ENCODE peak calls at places on chromosome 12, in seven cellular contexts. O is A549, B is stomach, E is IMR-90, W is right lobe of liver, C is transverse colon, M is testis. X is an unnamed sample. For H3K4me1, the result is how much of the 10 kb centered on the place peaks cover.

GRCh38 chr12:43988838-43989560 is 153.1 kb downstream of the TMEM117 start:
- DNase-seq in O (no peak), B (no peak), E (peak), W (no peak), C (no peak), M (no peak), X (no peak)

GRCh38 chr12:81644503-81644902 is 114.6 kb downstream of the PPFIA2 start:
- DNase-seq in O (peak), B (no peak), E (peak), W (no peak), C (no peak), M (no peak), X (no peak)

GRCh38 chr12:40017488-40017887 is 88.4 kb downstream of the SLC2A13 start:
- DNase-seq in O (no peak), B (no peak), E (no peak), W (no peak), C (no peak), M (no peak), X (no peak)

GRCh38 chr12:128969480-128970055 is 116.3 kb downstream of the GLT1D1 start:
- DNase-seq in O (peak), B (peak), E (no peak), W (peak), C (peak), M (peak), X (peak)

GRCh38 chr12:48203192-48203591 is at the start of gene OR10AD1:
- DNase-seq in O (no peak), B (no peak), E (no peak), W (no peak), C (no peak), M (no peak), X (no peak)

GRCh38 chr12:109461846-109462766 is 15.0 kb downstream of the KCTD10 start:
- DNase-seq in O (peak), B (peak), E (peak), W (no peak), C (peak), M (peak), X (peak)

GRCh38 chr12:81332054-81332453 is 254.2 kb downstream of the ACSS3 start:
- DNase-seq in O (no peak), B (no peak), E (no peak), W (no peak), C (no peak), M (no peak), X (no peak)

GRCh38 chr12:110001596-110001995 is 2.4 kb downstream of the ANKRD13A start:
- DNase-seq in O (no peak), B (no peak), E (peak), W (no peak), C (no peak), M (no peak), X (no peak)

GRCh38 chr12:93441111-93441616 is 583 bp downstream of the UBE2N start:
- DNase-seq in O (peak), B (peak), E (peak), W (peak), C (peak), M (peak), X (peak)

GRCh38 chr12:57129311-57130288 is 1.3 kb downstream of the LRP1 start:
- DNase-seq in O (no peak), B (no peak), E (no peak), W (no peak), C (peak), M (no peak), X (no peak)

GRCh38 chr12:59393506-59393905 is 202.3 kb upstream of the SLC16A7 start:
- DNase-seq in O (no peak), B (no peak), E (no peak), W (no peak), C (no peak), M (no peak), X (no peak)

GRCh38 chr12:18373176-18373575 is 111.9 kb downstream of the PIK3C2G start:
- DNase-seq in O (no peak), B (no peak), E (no peak), W (no peak), C (no peak), M (no peak), X (no peak)

GRCh38 chr12:68958337-68958736 is 25.4 kb upstream of the CPM start:
- DNase-seq in O (no peak), B (no peak), E (no peak), W (no peak), C (no peak), M (no peak), X (no peak)

GRCh38 chr12:80001562-80001961 is 66.7 kb upstream of the PPP1R12A start:
- DNase-seq in O (no peak), B (no peak), E (no peak), W (no peak), C (no peak), M (no peak), X (no peak)

GRCh38 chr12:101581190-101581589 is 13.6 kb upstream of the MYBPC1 start:
- DNase-seq in O (no peak), B (no peak), E (no peak), W (no peak), C (no peak), M (no peak), X (no peak)

DNA sequence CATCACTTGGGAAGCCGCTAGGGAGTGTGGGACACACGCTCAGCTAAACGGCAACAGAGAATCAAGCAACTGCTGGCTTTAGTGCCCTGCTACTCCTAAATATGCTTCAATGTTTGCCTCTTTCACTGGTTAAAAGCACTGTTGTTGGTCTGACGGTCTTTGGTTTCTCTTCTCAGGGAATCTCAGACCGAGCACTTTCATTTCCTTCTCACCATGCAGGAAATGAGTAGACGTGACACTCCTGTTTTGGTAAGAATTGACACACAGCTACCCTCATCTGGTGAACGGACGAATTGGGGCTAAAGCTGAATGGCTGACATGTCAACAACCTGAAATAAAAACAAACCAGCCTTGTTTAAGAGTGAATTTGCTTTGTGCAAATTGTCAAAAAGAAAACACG is 57.5 kb upstream of the PIWIL1 start:
- DNase-seq in O (no peak), B (no peak), E (no peak), W (no peak), C (no peak), M (no peak), X (no peak)
- H3K4me1 ChIP-seq in O (under half), B (under half), E (under half), W (under half), C (under half), M (under half), X (under half)

GRCh38 chr12:12349711-12350665 is at the start of gene MANSC1:
- DNase-seq in O (peak), B (peak), E (peak), W (peak), C (peak), M (peak), X (peak)
- TF ChIP-seq POLR2A in O (peak), B (no peak), E (no peak), W (peak), C (peak), M (no peak), X (peak)

GRCh38 chr12:120240495-120240833 is 25.1 kb downstream of the PXN start:
- DNase-seq in O (no peak), B (no peak), E (no peak), W (no peak), C (no peak), M (no peak), X (no peak)
- H3K4me1 ChIP-seq in O (half or more), B (under half), E (under half), W (under half), C (half or more), M (half or more), X (under half)

GRCh38 chr12:95004610-95005009 is 1.1 kb upstream of the NDUFA12 start:
- DNase-seq in O (no peak), B (no peak), E (peak), W (no peak), C (no peak), M (no peak), X (peak)

GRCh38 chr12:95003921-95004272 is 400 bp upstream of the NDUFA12 start:
- DNase-seq in O (no peak), B (no peak), E (no peak), W (no peak), C (no peak), M (no peak), X (no peak)

GRCh38 chr12:95002754-95003153 is 743 bp downstream of the NDUFA12 start:
- DNase-seq in O (no peak), B (no peak), E (no peak), W (no peak), C (no peak), M (no peak), X (no peak)

GRCh38 chr12:95006206-95006605 is 2.7 kb upstream of the NDUFA12 start:
- DNase-seq in O (no peak), B (no peak), E (no peak), W (no peak), C (no peak), M (no peak), X (no peak)

GRCh38 chr12:95003213-95003920 is at the start of gene NDUFA12:
- DNase-seq in O (peak), B (peak), E (peak), W (peak), C (peak), M (peak), X (peak)
- TF ChIP-seq POLR2A in O (peak), B (no peak), E (peak), W (peak), C (peak), M (no peak), X (peak)

DNA sequence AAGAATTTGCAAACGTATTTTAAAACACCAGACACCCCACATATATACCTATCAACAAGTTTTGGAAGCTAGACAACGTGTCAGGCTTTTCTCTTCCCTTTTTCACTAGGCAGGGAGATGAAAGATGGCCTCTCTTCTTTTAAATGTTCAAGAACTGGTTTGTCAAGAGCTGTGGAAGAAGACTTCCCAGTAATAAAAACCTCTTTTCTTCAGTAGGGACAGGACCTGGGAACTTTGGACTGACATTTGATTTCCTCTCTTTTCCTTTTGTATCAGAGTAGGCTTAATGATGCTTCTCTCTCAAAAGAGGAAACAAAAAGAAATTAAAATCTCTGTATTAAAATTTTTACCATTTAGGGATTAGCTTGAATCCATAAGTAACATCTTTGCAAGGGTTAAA is 49.6 kb downstream of the SPATS2 start:
- DNase-seq in O (no peak), B (no peak), E (no peak), W (no peak), C (no peak), M (no peak), X (no peak)
- H3K4me1 ChIP-seq in O (half or more), B (under half), E (under half), W (under half), C (under half), M (under half), X (under half)

DNA sequence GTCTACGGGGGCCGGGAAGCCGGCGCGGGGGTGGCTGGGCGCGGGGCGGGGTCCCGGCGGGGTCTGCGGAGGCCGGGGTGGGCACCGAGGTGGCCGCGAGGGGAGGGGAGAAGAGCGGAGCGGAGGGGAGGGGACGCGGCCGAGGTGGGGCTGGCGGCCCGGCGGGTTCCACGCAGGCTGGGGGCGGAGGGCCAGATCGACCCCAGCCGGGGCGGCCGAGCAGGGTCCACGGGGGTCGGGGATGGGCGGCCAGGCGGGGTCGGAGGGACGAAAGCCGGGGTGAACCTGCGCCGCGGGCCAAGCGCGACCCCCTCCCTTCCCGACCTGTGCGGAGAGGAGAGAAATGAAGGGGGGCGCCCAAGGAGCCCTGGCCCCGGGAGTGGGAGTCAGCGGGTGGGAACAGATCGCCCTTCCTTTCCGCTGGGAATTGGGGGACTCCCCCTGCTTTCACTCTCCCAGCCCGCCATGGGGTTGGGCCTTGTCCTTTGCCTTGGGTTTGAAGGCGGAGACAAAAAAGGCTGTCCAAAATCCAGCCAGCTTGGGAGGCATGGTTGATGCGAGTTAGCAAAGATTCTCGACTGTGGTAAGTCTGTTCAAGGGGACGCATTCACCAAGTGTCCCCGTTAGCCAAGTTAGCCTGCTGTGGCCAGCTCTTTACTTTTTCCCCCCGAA is 493 bp upstream of the CKAP4 start:
- DNase-seq in O (peak), B (peak), E (peak), W (peak), C (peak), M (peak), X (peak)
- TF ChIP-seq POLR2A in O (no peak), B (no peak), E (peak), W (no peak), C (peak), M (no peak), X (no peak)

GRCh38 chr12:113133036-113133435 is 2.5 kb downstream of the RASAL1 start:
- DNase-seq in O (no peak), B (no peak), E (no peak), W (peak), C (no peak), M (peak), X (no peak)
- H3K4me1 ChIP-seq in O (under half), B (under half), E (under half), W (under half), C (under half), M (under half), X (under half)

DNA sequence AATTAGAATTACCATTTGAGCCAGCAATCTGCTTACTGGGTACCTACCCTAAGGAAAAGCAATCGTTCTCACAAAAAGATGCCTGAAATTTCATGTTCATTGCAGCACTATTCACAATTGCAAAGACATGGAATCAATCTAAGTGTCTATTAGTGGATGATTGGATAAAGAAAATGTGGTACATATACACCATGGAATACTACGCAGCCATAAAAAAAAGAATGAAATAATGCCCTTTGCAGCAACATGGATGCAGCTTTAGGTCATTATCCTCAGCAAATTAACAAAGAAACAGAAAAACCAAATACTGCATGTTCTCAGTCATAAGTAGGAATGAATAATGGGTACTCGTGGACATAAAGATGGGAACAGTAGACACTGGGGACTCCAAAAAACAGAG is 89.8 kb upstream of the MAP1LC3B2 start:
- DNase-seq in O (no peak), B (no peak), E (no peak), W (no peak), C (no peak), M (no peak), X (no peak)
- TF ChIP-seq POLR2A in O (no peak), B (no peak), E (no peak), W (no peak), C (no peak), M (no peak), X (no peak)

GRCh38 chr12:75657866-75658265 is 146.5 kb upstream of the KRR1 start:
- DNase-seq in O (no peak), B (no peak), E (no peak), W (no peak), C (no peak), M (no peak), X (no peak)
- H3K4me1 ChIP-seq in O (under half), B (under half), E (under half), W (under half), C (under half), M (under half), X (under half)